ENCODE peak calls at places on chromosomes 5 and 9, in ten cellular contexts. C is activated B cell treated with CpG ODN at 0.5 μM for 24 hours, I is PC-9, Q is WERI-Rb-1, D is GM23338, O is choroid plexus epithelial cell, S is lower leg skin, H is adrenal gland, F is cardiac muscle cell, K is kidney epithelial cell. R is an unnamed sample.

GRCh38 chr5:172766287-172767104 is 4.5 kb downstream of the DUSP1 start:
- DNase-seq in C (no peak), I (no peak), Q (no peak), D (no peak), O (peak), S (peak), H (peak), F (peak), K (no peak), R (peak)

GRCh38 chr5:178419196-178419595 is 171.0 kb downstream of the COL23A1 start:
- DNase-seq in C (no peak), I (no peak), Q (no peak), D (no peak), O (no peak), S (no peak), H (no peak), F (no peak), K (no peak), R (no peak)

GRCh38 chr5:139065296-139065695 is 132.9 kb downstream of the SIL1 start:
- DNase-seq in C (no peak), I (peak), Q (no peak), D (no peak), O (peak), S (no peak), H (peak), F (peak), K (no peak), R (no peak)

GRCh38 chr5:157710431-157710830 is 20.8 kb upstream of the THG1L start:
- DNase-seq in C (no peak), I (no peak), Q (no peak), D (no peak), O (no peak), S (no peak), H (no peak), F (no peak), K (no peak), R (no peak)

GRCh38 chr5:126031989-126032716 is 391.1 kb upstream of the GRAMD2B start:
- DNase-seq in C (no peak), I (no peak), Q (no peak), D (no peak), O (peak), S (no peak), H (peak), F (peak), K (peak), R (peak)

GRCh38 chr5:156414381-156414780 is 87.4 kb downstream of the SGCD start:
- DNase-seq in C (no peak), I (no peak), Q (no peak), D (no peak), O (peak), S (no peak), H (no peak), F (peak), K (no peak), R (no peak)

GRCh38 chr5:82159014-82159413 is 119.1 kb downstream of the RPS23 start:
- DNase-seq in C (no peak), I (peak), Q (no peak), D (no peak), O (peak), S (no peak), H (no peak), F (peak), K (peak), R (peak)

GRCh38 chr9:3282365-3282764 is 243.4 kb downstream of the RFX3 start:
- DNase-seq in C (no peak), I (no peak), Q (no peak), D (peak), O (no peak), S (no peak), H (no peak), F (no peak), K (no peak), R (no peak)

GRCh38 chr5:157860898-157861894 is 2.3 kb upstream of the CLINT1 start:
- DNase-seq in C (no peak), I (no peak), Q (no peak), D (no peak), O (no peak), S (no peak), H (no peak), F (no peak), K (no peak), R (no peak)

GRCh38 chr9:96241391-96241809 is 60.6 kb downstream of the HSD17B3 start:
- DNase-seq in C (no peak), I (peak), Q (no peak), D (no peak), O (no peak), S (no peak), H (no peak), F (peak), K (peak), R (peak)

GRCh38 chr5:45062044-45062443 is 253.3 kb downstream of the MRPS30 start:
- DNase-seq in C (no peak), I (no peak), Q (no peak), D (no peak), O (no peak), S (no peak), H (no peak), F (no peak), K (no peak), R (no peak)

GRCh38 chr5:180172447-180173197 is 36.4 kb downstream of the RASGEF1C start:
- DNase-seq in C (no peak), I (no peak), Q (no peak), D (no peak), O (peak), S (no peak), H (peak), F (peak), K (no peak), R (no peak)

GRCh38 chr9:135338546-135338945 is 141.0 kb upstream of the PPP1R26 start:
- DNase-seq in C (no peak), I (no peak), Q (no peak), D (no peak), O (no peak), S (no peak), H (no peak), F (no peak), K (no peak), R (no peak)

GRCh38 chr5:52997424-52997823 is 8.3 kb downstream of the ITGA2 start:
- DNase-seq in C (no peak), I (no peak), Q (no peak), D (no peak), O (peak), S (no peak), H (no peak), F (no peak), K (no peak), R (no peak)

GRCh38 chr9:3497406-3497805 is 28.4 kb downstream of the RFX3 start:
- DNase-seq in C (no peak), I (no peak), Q (no peak), D (no peak), O (peak), S (no peak), H (no peak), F (peak), K (no peak), R (peak)

GRCh38 chr5:66410056-66410455 is 186.1 kb upstream of the MAST4 start:
- DNase-seq in C (no peak), I (no peak), Q (no peak), D (no peak), O (no peak), S (no peak), H (no peak), F (no peak), K (no peak), R (no peak)

GRCh38 chr5:11143456-11144267 is 382.6 kb upstream of the DAP start:
- DNase-seq in C (peak), I (no peak), Q (no peak), D (no peak), O (no peak), S (no peak), H (no peak), F (no peak), K (no peak), R (no peak)

GRCh38 chr5:90911169-90911568 is 352.6 kb downstream of the ADGRV1 start:
- DNase-seq in C (no peak), I (no peak), Q (no peak), D (no peak), O (no peak), S (no peak), H (no peak), F (no peak), K (no peak), R (no peak)

GRCh38 chr5:88256872-88257271 is 11.8 kb downstream of the TMEM161B start:
- DNase-seq in C (no peak), I (no peak), Q (peak), D (peak), O (no peak), S (no peak), H (peak), F (no peak), K (no peak), R (no peak)

GRCh38 chr5:91049112-91049511 is 334.0 kb downstream of the ARRDC3 start:
- DNase-seq in C (no peak), I (peak), Q (no peak), D (no peak), O (no peak), S (no peak), H (no peak), F (no peak), K (no peak), R (no peak)

GRCh38 chr5:93433422-93433821 is 147.6 kb downstream of the NR2F1-AS1 start:
- DNase-seq in C (no peak), I (peak), Q (no peak), D (no peak), O (peak), S (no peak), H (no peak), F (peak), K (peak), R (peak)

GRCh38 chr9:21996438-21996837 is 1.8 kb downstream of the CDKN2B-AS1 start:
- DNase-seq in C (no peak), I (no peak), Q (no peak), D (peak), O (peak), S (no peak), H (no peak), F (no peak), K (no peak), R (no peak)

GRCh38 chr5:178104492-178104891 is 8.8 kb upstream of the N4BP3 start:
- DNase-seq in C (no peak), I (peak), Q (no peak), D (no peak), O (no peak), S (no peak), H (no peak), F (no peak), K (no peak), R (no peak)

GRCh38 chr5:124584991-124585715 is 161.3 kb downstream of the ZNF608 start:
- DNase-seq in C (no peak), I (no peak), Q (no peak), D (no peak), O (no peak), S (no peak), H (no peak), F (no peak), K (no peak), R (peak)

GRCh38 chr5:102856374-102856748 is 101.3 kb downstream of the PAM start:
- DNase-seq in C (no peak), I (no peak), Q (no peak), D (no peak), O (peak), S (no peak), H (no peak), F (peak), K (no peak), R (peak)

GRCh38 chr9:123480096-123480495 is 124.1 kb downstream of the CRB2 start:
- DNase-seq in C (no peak), I (no peak), Q (no peak), D (no peak), O (no peak), S (no peak), H (no peak), F (no peak), K (no peak), R (no peak)

GRCh38 chr9:123484130-123484529 is 128.1 kb downstream of the CRB2 start:
- DNase-seq in C (no peak), I (no peak), Q (no peak), D (no peak), O (no peak), S (no peak), H (no peak), F (no peak), K (no peak), R (no peak)

GRCh38 chr9:123483191-123483803 is 127.3 kb downstream of the CRB2 start:
- DNase-seq in C (no peak), I (no peak), Q (no peak), D (no peak), O (no peak), S (no peak), H (no peak), F (no peak), K (no peak), R (no peak)

GRCh38 chr9:123481209-123481865 is 125.3 kb downstream of the CRB2 start:
- DNase-seq in C (no peak), I (no peak), Q (no peak), D (no peak), O (no peak), S (no peak), H (no peak), F (no peak), K (no peak), R (no peak)

GRCh38 chr9:123482295-123482970 is 126.4 kb downstream of the CRB2 start:
- DNase-seq in C (no peak), I (no peak), Q (no peak), D (peak), O (no peak), S (no peak), H (no peak), F (no peak), K (no peak), R (no peak)
- TF ChIP-seq CTCF in C (no peak), I (no peak), Q (no peak), D (no peak), O (no peak), S (no peak), H (no peak), F (no peak), K (no peak), R (no peak)

GRCh38 chr9:97307091-97307490 is 368 bp upstream of the CCDC180 start:
- DNase-seq in C (no peak), I (peak), Q (no peak), D (peak), O (peak), S (peak), H (peak), F (peak), K (peak), R (peak)
- TF ChIP-seq CTCF in C (no peak), I (no peak), Q (no peak), D (peak), O (peak), S (no peak), H (no peak), F (peak), K (peak), R (no peak)

DNA sequence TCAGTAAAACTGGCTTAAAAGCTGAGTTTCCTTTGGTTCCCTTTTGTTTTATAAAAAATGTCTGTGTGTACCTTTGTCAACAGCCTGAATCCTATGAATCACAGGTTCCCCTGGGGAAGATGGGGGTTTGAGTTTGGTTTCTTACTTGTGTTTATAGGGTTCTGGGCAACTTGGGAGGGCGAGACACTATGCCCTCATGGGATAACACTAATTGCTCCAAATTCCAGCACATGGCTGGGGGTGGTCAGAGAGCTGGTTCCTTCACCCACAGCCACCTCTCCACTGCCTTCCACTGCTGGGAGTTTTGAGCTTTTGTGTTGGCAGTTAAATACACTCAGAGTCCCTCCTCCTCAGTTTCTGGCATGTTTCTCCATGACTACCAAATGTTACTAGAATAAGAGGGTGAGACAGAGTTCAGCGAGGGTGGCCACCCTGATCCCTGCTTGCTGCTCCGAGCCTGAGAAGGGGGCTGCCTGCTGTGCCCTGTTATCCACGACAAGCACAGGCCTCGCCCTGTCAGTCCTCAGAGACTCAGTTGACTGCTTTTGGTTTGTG is 83.0 kb upstream of the EPB41L4B start:
- DNase-seq in C (no peak), I (no peak), Q (no peak), D (no peak), O (no peak), S (no peak), H (no peak), F (no peak), K (no peak), R (no peak)
- TF ChIP-seq CTCF in C (no peak), I (no peak), Q (no peak), D (no peak), O (no peak), S (no peak), H (no peak), F (no peak), K (no peak), R (no peak)

GRCh38 chr5:154199263-154199662 is 8.7 kb downstream of the GALNT10 start:
- DNase-seq in C (no peak), I (no peak), Q (no peak), D (no peak), O (no peak), S (no peak), H (no peak), F (no peak), K (no peak), R (no peak)

GRCh38 chr5:154198611-154199230 is 8.2 kb downstream of the GALNT10 start:
- DNase-seq in C (no peak), I (peak), Q (no peak), D (peak), O (peak), S (no peak), H (no peak), F (peak), K (peak), R (peak)

GRCh38 chr5:154197801-154198461 is 7.4 kb downstream of the GALNT10 start:
- DNase-seq in C (no peak), I (peak), Q (no peak), D (no peak), O (no peak), S (no peak), H (no peak), F (peak), K (peak), R (peak)

GRCh38 chr5:154194348-154195329 is 4.1 kb downstream of the GALNT10 start:
- DNase-seq in C (no peak), I (peak), Q (no peak), D (peak), O (peak), S (no peak), H (no peak), F (peak), K (no peak), R (peak)

DNA sequence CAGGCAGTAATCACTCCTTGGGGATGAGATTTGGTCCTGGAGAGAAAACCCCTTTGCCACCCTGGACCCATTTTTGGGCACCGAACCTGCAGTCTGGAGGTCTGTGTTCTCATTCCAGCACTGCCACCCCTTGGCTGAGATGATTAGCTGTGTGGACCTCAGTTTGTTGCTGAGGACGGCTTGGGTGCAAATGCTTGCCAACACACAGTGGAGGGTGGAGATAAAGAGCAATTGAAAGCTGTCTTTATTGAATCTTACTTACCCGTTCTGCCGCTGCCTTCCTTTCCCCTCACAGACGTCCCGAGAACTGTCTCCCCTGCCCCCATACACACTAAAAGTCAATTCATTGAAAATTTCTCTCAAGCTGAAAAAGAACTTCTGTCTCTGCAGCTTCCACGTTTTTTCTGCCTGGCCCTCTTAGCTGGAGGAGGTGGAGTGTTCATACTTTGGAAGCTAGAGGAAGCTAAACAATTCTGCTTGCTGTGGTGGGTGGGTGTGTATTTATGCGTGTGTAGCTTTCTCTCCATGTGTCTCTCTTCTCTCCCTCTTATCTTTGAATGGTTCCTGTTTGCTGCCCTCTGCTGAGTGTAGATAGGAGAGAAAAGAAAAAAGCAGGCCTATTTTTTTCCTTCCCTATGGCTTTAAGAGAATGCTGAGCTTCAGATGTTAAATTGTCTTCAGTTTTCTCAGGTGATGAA is 6.6 kb downstream of the GALNT10 start:
- DNase-seq in C (no peak), I (peak), Q (no peak), D (peak), O (peak), S (no peak), H (no peak), F (peak), K (no peak), R (no peak)
- TF ChIP-seq CTCF in C (no peak), I (peak), Q (peak), D (peak), O (peak), S (no peak), H (no peak), F (peak), K (peak), R (peak)

GRCh38 chr9:111631071-111631971 is at the start of gene DNAJC25:
- DNase-seq in C (peak), I (peak), Q (peak), D (peak), O (peak), S (peak), H (peak), F (peak), K (peak), R (peak)
- TF ChIP-seq CTCF in C (no peak), I (no peak), Q (no peak), D (no peak), O (no peak), S (no peak), H (no peak), F (no peak), K (no peak), R (no peak)

GRCh38 chr5:75053286-75054109 is 1.1 kb upstream of the GCNT4 start:
- DNase-seq in C (no peak), I (peak), Q (peak), D (peak), O (peak), S (peak), H (peak), F (peak), K (no peak), R (peak)
- TF ChIP-seq CTCF in C (no peak), I (peak), Q (peak), D (no peak), O (peak), S (no peak), H (peak), F (peak), K (no peak), R (no peak)

GRCh38 chr5:174052636-174053035 is 7.1 kb downstream of the NSG2 start:
- DNase-seq in C (no peak), I (no peak), Q (no peak), D (no peak), O (no peak), S (no peak), H (no peak), F (no peak), K (no peak), R (no peak)

GRCh38 chr5:174059247-174059646 is 13.7 kb downstream of the NSG2 start:
- DNase-seq in C (no peak), I (no peak), Q (no peak), D (no peak), O (no peak), S (no peak), H (no peak), F (no peak), K (no peak), R (no peak)

GRCh38 chr5:174058433-174059122 is 13.1 kb downstream of the NSG2 start:
- DNase-seq in C (no peak), I (no peak), Q (no peak), D (no peak), O (no peak), S (no peak), H (no peak), F (no peak), K (no peak), R (no peak)

GRCh38 chr5:174053891-174054290 is 8.4 kb downstream of the NSG2 start:
- DNase-seq in C (no peak), I (no peak), Q (no peak), D (no peak), O (no peak), S (no peak), H (no peak), F (no peak), K (no peak), R (no peak)

DNA sequence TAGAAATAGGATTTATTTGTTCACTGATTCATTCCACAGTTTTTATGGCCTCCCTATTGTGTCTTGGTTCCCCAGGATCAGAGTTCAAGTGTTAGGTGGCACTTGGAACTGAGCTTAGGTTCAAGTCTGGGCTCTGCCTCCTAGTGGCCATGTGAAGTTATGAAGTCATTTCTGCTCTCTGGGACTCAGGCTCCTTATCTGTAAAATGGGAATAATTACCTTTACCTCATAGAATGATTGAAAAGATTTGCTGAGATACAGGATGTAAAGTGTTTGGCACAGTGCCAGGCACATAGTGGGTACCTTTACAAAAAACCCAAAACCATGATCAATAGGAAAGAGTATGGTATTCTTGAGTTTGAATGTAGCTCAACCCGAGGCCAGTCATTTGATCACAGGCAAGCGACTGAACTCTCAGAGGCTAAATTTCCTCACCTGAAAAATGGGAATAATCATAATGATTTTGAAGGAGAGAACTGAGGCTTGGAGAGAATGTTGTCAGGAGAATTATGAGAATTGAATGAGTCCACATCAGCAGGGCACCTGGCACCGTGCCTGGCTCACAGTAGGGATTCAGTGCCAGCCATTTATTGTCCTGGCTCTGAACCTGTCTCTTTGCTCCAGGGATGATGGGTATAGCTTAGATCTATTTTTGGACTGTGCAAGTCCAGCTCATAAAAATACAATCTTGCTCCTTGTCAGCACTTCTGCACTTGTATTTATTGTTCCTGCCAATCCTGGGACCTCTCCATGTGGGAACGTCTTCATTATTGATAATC is 10.7 kb downstream of the NSG2 start:
- DNase-seq in C (no peak), I (no peak), Q (no peak), D (peak), O (no peak), S (no peak), H (no peak), F (no peak), K (no peak), R (no peak)
- TF ChIP-seq CTCF in C (no peak), I (no peak), Q (no peak), D (peak), O (no peak), S (no peak), H (no peak), F (no peak), K (peak), R (no peak)

R was measured in epithelial cell of esophagus.